ENCODE peak calls at places on chromosomes 1 and 21, in four cellular contexts. D, B, Q and S are unnamed samples.

GRCh38 chr21:45255381-45256020 is 32.2 kb downstream of the POFUT2 start:
- DNase-seq in B (no peak), Q (peak), D (no peak), S (no peak)

GRCh38 chr1:246497331-246497915 is 9.7 kb downstream of the SMYD3 start:
- DNase-seq in Q (no peak), D (no peak), B (peak), S (peak)

GRCh38 chr1:2556277-2557145 is at the start of gene TNFRSF14:
- DNase-seq in B (peak), Q (peak), D (peak), S (peak)

GRCh38 chr1:230458509-230458908 is 32.4 kb upstream of the PGBD5 start:
- DNase-seq in Q (no peak), B (no peak), D (no peak), S (peak)

GRCh38 chr1:207815913-207816312 is 64.1 kb downstream of the CD46 start:
- DNase-seq in D (no peak), B (peak), Q (peak), S (peak)

GRCh38 chr21:45954271-45954670 is 27.3 kb upstream of the COL6A1 start:
- DNase-seq in D (no peak), B (no peak), Q (no peak), S (no peak)

GRCh38 chr1:48617227-48617626 is 145.2 kb upstream of the SPATA6 start:
- DNase-seq in D (no peak), Q (no peak), B (no peak), S (no peak)

GRCh38 chr1:226748306-226748705 is 9.2 kb upstream of the ITPKB start:
- DNase-seq in B (no peak), Q (no peak), D (no peak), S (no peak)

GRCh38 chr1:246528933-246529731 is 22.1 kb upstream of the SMYD3 start:
- DNase-seq in Q (no peak), D (no peak), B (no peak), S (no peak)

GRCh38 chr1:240107058-240107684 is 15.5 kb downstream of the FMN2 start:
- DNase-seq in Q (no peak), B (peak), D (no peak), S (no peak)

GRCh38 chr1:110477041-110477440 is 26.1 kb downstream of the PROK1 start:
- DNase-seq in Q (no peak), D (no peak), B (peak), S (peak)

GRCh38 chr1:53545663-53546408 is 86.6 kb downstream of the DMRTB1 start:
- DNase-seq in D (peak), B (peak), Q (peak), S (no peak)

DNA sequence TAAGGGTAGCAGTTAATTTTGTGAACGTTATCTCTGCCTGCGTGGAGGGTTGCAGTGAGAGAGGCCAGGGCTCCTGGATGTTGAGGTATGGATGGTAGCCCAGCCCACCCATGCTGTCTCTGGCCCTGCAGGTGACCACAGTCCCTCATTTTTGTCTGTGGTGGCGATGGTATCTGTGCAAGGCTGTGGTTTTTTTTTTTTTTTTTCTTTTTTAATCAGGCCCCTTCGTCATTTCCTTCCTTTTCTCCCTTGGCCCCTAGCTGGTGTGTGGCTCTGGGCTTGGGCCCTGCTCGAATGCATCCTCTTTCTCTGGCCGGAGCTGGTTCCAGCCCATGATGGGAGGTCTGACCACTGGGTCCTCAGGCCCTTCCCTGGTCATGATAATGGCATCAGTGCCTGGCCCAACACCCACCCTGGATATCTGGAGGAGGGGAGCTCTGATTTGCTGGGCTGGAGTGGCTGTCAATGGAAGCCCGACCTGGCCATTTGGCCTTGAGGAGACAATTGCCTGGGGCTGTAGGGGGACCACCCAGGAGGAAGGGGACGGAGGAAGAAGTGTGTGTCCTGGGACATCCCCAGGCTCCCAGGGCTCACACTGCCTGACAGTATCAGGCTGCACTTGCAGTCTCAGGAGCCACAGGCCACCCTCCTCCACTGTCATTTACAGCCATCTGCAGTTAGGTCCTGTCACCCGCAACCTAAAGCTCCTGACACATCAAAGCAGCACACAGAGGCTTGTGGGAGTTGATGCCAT is 8.1 kb upstream of the RNF187 start:
- DNase-seq in B (no peak), Q (no peak), D (no peak), S (no peak)
- H3K4me3 ChIP-seq in B (no peak), Q (no peak), D (no peak), S (no peak)

DNA sequence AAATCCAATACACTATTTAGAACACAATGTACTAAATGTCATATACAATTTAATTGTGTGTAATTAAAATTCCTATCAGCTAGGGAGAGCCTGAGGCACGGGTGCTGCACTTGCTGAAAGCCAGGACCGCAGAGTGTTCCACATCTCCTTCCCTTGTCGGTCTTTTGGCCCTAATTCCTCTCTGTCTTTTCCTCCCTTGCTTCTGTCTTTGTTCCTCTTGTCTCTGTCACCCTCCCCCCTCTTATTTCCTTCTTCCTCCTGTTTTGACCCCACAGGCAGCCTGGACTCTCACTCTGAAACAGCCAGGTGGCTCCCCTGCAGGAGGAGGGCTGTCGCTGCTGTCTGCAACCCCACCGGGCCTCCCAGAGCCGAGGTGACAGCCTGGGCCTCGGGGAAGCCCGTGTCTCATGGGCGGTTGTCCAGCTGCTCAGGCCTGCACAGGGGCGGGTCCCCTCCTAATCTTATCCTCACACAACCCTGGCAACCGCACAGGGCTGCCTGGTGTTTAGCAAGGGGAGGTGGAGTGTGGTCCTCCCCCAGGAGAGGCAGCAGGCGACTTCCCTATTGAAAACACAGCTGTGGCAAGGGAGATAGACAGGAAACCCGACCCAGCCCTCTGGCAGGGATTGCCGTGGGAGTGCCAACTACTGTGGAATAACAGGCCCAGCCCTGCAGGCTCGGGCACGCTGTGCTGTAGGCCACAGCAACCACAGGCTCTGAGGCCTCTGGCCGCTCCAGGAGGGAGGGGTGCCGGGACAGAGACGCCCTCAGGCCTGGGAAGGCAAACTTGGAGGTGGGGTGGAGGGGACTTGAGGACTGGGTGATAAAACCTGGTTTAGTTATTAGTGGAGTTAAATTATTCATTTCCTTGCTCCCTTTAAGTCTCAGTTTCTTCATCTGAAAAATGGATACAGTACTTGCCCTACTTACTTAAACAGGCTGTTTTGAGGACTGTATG is 68.8 kb upstream of the WDR26 start:
- DNase-seq in Q (peak), B (peak), D (peak), S (peak)
- TF ChIP-seq CTCF in Q (peak), B (no peak), D (no peak), S (peak)

GRCh38 chr1:15663925-15664324 is 20.2 kb upstream of the PLEKHM2 start:
- DNase-seq in Q (no peak), B (no peak), D (no peak), S (no peak)

GRCh38 chr1:15660151-15660550 is 24.0 kb upstream of the PLEKHM2 start:
- DNase-seq in D (no peak), B (no peak), Q (no peak), S (no peak)

GRCh38 chr1:15667362-15667761 is 16.8 kb upstream of the PLEKHM2 start:
- DNase-seq in B (no peak), Q (no peak), D (no peak), S (no peak)

GRCh38 chr1:15657026-15657425 is 27.1 kb upstream of the PLEKHM2 start:
- DNase-seq in B (no peak), Q (no peak), D (no peak), S (no peak)

GRCh38 chr1:15662539-15662938 is 21.6 kb upstream of the PLEKHM2 start:
- DNase-seq in B (no peak), D (no peak), Q (no peak), S (no peak)
- H3K4me3 ChIP-seq in B (no peak), D (no peak), Q (no peak), S (no peak)

DNA sequence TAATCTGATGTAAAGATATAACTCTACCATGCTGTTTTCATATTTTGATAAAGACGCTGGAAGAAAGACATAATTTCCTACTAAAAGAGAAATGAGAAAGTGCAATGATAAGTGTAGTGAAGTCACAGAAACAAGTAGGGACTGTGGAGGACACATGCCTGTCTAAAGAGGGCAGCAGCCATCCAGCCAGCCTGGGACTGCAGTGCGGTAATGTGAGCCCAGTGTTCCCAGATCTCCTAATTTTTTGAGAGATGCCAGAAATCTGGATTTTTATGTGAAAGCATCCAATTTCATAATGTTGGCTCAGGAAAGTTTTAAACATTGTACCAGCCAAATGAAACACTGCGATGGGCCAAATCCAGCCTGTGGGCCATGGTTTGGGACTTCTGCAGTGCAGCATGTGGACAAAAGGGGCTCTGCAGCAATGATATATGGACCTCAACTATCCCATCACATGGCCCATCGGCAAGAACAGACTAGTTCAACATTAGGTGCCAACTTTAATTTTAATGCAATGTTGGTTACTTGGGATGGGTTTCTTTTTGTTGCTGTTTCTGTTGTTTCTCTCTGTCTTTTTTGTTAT is 329.5 kb downstream of the LTN1 start:
- DNase-seq in Q (no peak), D (no peak), B (no peak), S (no peak)
- TF ChIP-seq CTCF in Q (no peak), D (no peak), B (no peak), S (no peak)

DNA sequence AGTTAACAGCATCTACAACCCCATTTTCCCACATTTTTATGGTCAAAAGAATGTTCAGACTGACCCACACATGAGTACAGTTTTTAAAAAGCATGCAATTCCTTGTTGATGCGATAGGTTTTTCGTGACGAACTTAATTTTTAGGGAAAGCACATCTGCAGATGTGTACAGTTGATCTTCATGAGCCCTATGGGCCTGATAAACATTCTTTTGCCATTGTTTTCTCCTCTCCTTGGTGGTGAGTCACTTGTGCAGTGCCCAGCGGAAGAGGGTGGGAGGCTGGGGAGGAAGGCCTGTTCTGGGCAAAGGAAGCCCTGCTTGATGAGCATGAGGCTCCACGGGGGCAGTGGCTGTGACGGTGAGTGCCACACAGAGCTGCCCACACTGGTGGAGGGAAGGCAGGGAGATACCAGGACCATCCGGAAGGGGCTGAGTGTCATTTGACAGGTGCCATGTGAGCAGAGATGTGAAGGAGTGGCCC is 5.3 kb downstream of the ARF1 start:
- DNase-seq in D (peak), B (peak), Q (peak), S (peak)
- H3K4me3 ChIP-seq in D (peak), B (no peak), Q (peak), S (no peak)

GRCh38 chr1:161079436-161080110 is 9.8 kb downstream of the NECTIN4 start:
- DNase-seq in B (no peak), D (no peak), Q (no peak), S (no peak)
- TF ChIP-seq CTCF in B (no peak), D (no peak), Q (no peak), S (no peak)